ENCODE peak calls at places on chromosome 3, in seven cellular contexts. One of them, this sample, is unnamed.

GRCh38 chr3:175861916-175862315 is 1002.8 kb downstream of the NAALADL2 start:
- DNase-seq in KG1: no peak
- DNase-seq in GDM1: no peak
- DNase-seq in iris pigment epithelial cell: no peak
- DNase-seq in progenitor cell of endocrine pancreas: no peak
- DNase-seq in substantia nigra: no peak
- DNase-seq in epithelial cell of esophagus: no peak
- DNase-seq in this sample: no peak

GRCh38 chr3:182861345-182861744 is 68.0 kb downstream of the ATP11B start:
- DNase-seq in KG1: no peak
- DNase-seq in GDM1: no peak
- DNase-seq in iris pigment epithelial cell: peak; percentile 17
- DNase-seq in progenitor cell of endocrine pancreas: no peak
- DNase-seq in substantia nigra: no peak
- DNase-seq in epithelial cell of esophagus: peak; percentile 8
- DNase-seq in this sample: no peak

GRCh38 chr3:166473501-166473900 is 636.3 kb upstream of the BCHE start:
- DNase-seq in KG1: no peak
- DNase-seq in GDM1: no peak
- DNase-seq in iris pigment epithelial cell: no peak
- DNase-seq in progenitor cell of endocrine pancreas: no peak
- DNase-seq in substantia nigra: no peak
- DNase-seq in epithelial cell of esophagus: no peak
- DNase-seq in this sample: no peak

GRCh38 chr3:141262306-141262705 is 30.7 kb downstream of the PXYLP1 start:
- DNase-seq in KG1: no peak
- DNase-seq in GDM1: no peak
- DNase-seq in iris pigment epithelial cell: peak; percentile 84
- DNase-seq in progenitor cell of endocrine pancreas: no peak
- DNase-seq in substantia nigra: no peak
- DNase-seq in epithelial cell of esophagus: peak; percentile 15
- DNase-seq in this sample: no peak

GRCh38 chr3:183392166-183393034 is 36.0 kb downstream of the MCF2L2 start:
- DNase-seq in KG1: no peak
- DNase-seq in GDM1: no peak
- DNase-seq in iris pigment epithelial cell: peak; percentile 52
- DNase-seq in progenitor cell of endocrine pancreas: no peak
- DNase-seq in substantia nigra: no peak
- DNase-seq in epithelial cell of esophagus: peak; percentile 62
- DNase-seq in this sample: no peak

GRCh38 chr3:125079675-125080045 is 23.9 kb upstream of the HEG1 start:
- DNase-seq in KG1: no peak
- DNase-seq in GDM1: no peak
- DNase-seq in iris pigment epithelial cell: peak; percentile 64
- DNase-seq in progenitor cell of endocrine pancreas: no peak
- DNase-seq in substantia nigra: no peak
- DNase-seq in epithelial cell of esophagus: peak; percentile 45
- DNase-seq in this sample: no peak

GRCh38 chr3:38724392-38724736 is 74.9 kb upstream of the SCN5A start:
- DNase-seq in KG1: no peak
- DNase-seq in GDM1: no peak
- DNase-seq in iris pigment epithelial cell: no peak
- DNase-seq in progenitor cell of endocrine pancreas: no peak
- DNase-seq in substantia nigra: no peak
- DNase-seq in epithelial cell of esophagus: peak; percentile 25
- DNase-seq in this sample: no peak

GRCh38 chr3:127987309-127987995 is 64.8 kb upstream of the SEC61A1 start:
- DNase-seq in KG1: no peak
- DNase-seq in GDM1: no peak
- DNase-seq in iris pigment epithelial cell: no peak
- DNase-seq in progenitor cell of endocrine pancreas: no peak
- DNase-seq in substantia nigra: no peak
- DNase-seq in epithelial cell of esophagus: no peak
- DNase-seq in this sample: no peak

GRCh38 chr3:125403789-125404188 is 28.7 kb upstream of the ZNF148 start:
- DNase-seq in KG1: no peak
- DNase-seq in GDM1: no peak
- DNase-seq in iris pigment epithelial cell: peak; percentile 28
- DNase-seq in progenitor cell of endocrine pancreas: no peak
- DNase-seq in substantia nigra: no peak
- DNase-seq in epithelial cell of esophagus: no peak
- DNase-seq in this sample: no peak

GRCh38 chr3:47010050-47010712 is 30.7 kb downstream of the NBEAL2 start:
- DNase-seq in KG1: no peak
- DNase-seq in GDM1: no peak
- DNase-seq in iris pigment epithelial cell: no peak
- DNase-seq in progenitor cell of endocrine pancreas: no peak
- DNase-seq in substantia nigra: no peak
- DNase-seq in epithelial cell of esophagus: no peak
- DNase-seq in this sample: peak; percentile 71

GRCh38 chr3:44554626-44555592 is at the start of gene ZKSCAN7:
- DNase-seq in KG1: peak; percentile 41
- DNase-seq in GDM1: no peak
- DNase-seq in iris pigment epithelial cell: peak; percentile 41
- DNase-seq in progenitor cell of endocrine pancreas: peak; percentile 74
- DNase-seq in substantia nigra: peak; percentile 18
- DNase-seq in epithelial cell of esophagus: peak; percentile 29
- DNase-seq in this sample: peak; percentile 84

GRCh38 chr3:149701206-149701976 is 43.6 kb upstream of the WWTR1 start:
- DNase-seq in KG1: no peak
- DNase-seq in GDM1: no peak
- DNase-seq in iris pigment epithelial cell: no peak
- DNase-seq in progenitor cell of endocrine pancreas: no peak
- DNase-seq in substantia nigra: no peak
- DNase-seq in epithelial cell of esophagus: no peak
- DNase-seq in this sample: no peak

GRCh38 chr3:141083831-141084624 is 32.9 kb downstream of the SPSB4 start:
- DNase-seq in KG1: no peak
- DNase-seq in GDM1: no peak
- DNase-seq in iris pigment epithelial cell: no peak
- DNase-seq in progenitor cell of endocrine pancreas: no peak
- DNase-seq in substantia nigra: no peak
- DNase-seq in epithelial cell of esophagus: no peak
- DNase-seq in this sample: no peak

GRCh38 chr3:5019411-5020261 is 40.4 kb downstream of the BHLHE40 start:
- DNase-seq in KG1: no peak
- DNase-seq in GDM1: no peak
- DNase-seq in iris pigment epithelial cell: no peak
- DNase-seq in progenitor cell of endocrine pancreas: no peak
- DNase-seq in substantia nigra: no peak
- DNase-seq in epithelial cell of esophagus: peak; percentile 74
- DNase-seq in this sample: no peak

GRCh38 chr3:46353639-46354410 is at the start of gene CCR2:
- DNase-seq in KG1: no peak
- DNase-seq in GDM1: no peak
- DNase-seq in iris pigment epithelial cell: no peak
- DNase-seq in progenitor cell of endocrine pancreas: no peak
- DNase-seq in substantia nigra: no peak
- DNase-seq in epithelial cell of esophagus: no peak
- DNase-seq in this sample: no peak

GRCh38 chr3:64667138-64667537 is 20.7 kb downstream of the ADAMTS9 start:
- DNase-seq in KG1: no peak
- DNase-seq in GDM1: no peak
- DNase-seq in iris pigment epithelial cell: peak; percentile 20
- DNase-seq in progenitor cell of endocrine pancreas: no peak
- DNase-seq in substantia nigra: no peak
- DNase-seq in epithelial cell of esophagus: peak; percentile 17
- DNase-seq in this sample: no peak

GRCh38 chr3:112813723-112814171 is 32.9 kb downstream of the CD200R1L start:
- DNase-seq in KG1: peak; percentile 80
- DNase-seq in GDM1: peak; percentile 76
- DNase-seq in iris pigment epithelial cell: peak; percentile 59
- DNase-seq in progenitor cell of endocrine pancreas: no peak
- DNase-seq in substantia nigra: no peak
- DNase-seq in epithelial cell of esophagus: no peak
- DNase-seq in this sample: no peak

GRCh38 chr3:52234516-52235447 is 4.2 kb downstream of the TWF2 start:
- DNase-seq in KG1: no peak
- DNase-seq in GDM1: no peak
- DNase-seq in iris pigment epithelial cell: no peak
- DNase-seq in progenitor cell of endocrine pancreas: no peak
- DNase-seq in substantia nigra: no peak
- DNase-seq in epithelial cell of esophagus: no peak
- DNase-seq in this sample: no peak

GRCh38 chr3:150603888-150604319 is 783 bp downstream of the SELENOT start:
- DNase-seq in KG1: no peak
- DNase-seq in GDM1: no peak
- DNase-seq in iris pigment epithelial cell: no peak
- DNase-seq in progenitor cell of endocrine pancreas: no peak
- DNase-seq in substantia nigra: no peak
- DNase-seq in epithelial cell of esophagus: no peak
- DNase-seq in this sample: no peak

GRCh38 chr3:72582211-72582878 is 265.9 kb downstream of the SHQ1 start:
- DNase-seq in KG1: no peak
- DNase-seq in GDM1: no peak
- DNase-seq in iris pigment epithelial cell: no peak
- DNase-seq in progenitor cell of endocrine pancreas: no peak
- DNase-seq in substantia nigra: no peak
- DNase-seq in epithelial cell of esophagus: no peak
- DNase-seq in this sample: no peak

GRCh38 chr3:54743755-54744154 is 184.1 kb downstream of the LRTM1 start:
- DNase-seq in KG1: no peak
- DNase-seq in GDM1: no peak
- DNase-seq in iris pigment epithelial cell: no peak
- DNase-seq in progenitor cell of endocrine pancreas: no peak
- DNase-seq in substantia nigra: no peak
- DNase-seq in epithelial cell of esophagus: no peak
- DNase-seq in this sample: no peak

GRCh38 chr3:66998899-66999235 is 760 bp downstream of the KBTBD8 start:
- DNase-seq in KG1: no peak
- DNase-seq in GDM1: no peak
- DNase-seq in iris pigment epithelial cell: no peak
- DNase-seq in progenitor cell of endocrine pancreas: no peak
- DNase-seq in substantia nigra: no peak
- DNase-seq in epithelial cell of esophagus: no peak
- DNase-seq in this sample: no peak

GRCh38 chr3:32238816-32239637 is 547 bp downstream of the CMTM8 start:
- DNase-seq in KG1: no peak
- DNase-seq in GDM1: peak; percentile 35
- DNase-seq in iris pigment epithelial cell: peak; percentile 55
- DNase-seq in progenitor cell of endocrine pancreas: peak; percentile 25
- DNase-seq in substantia nigra: no peak
- DNase-seq in epithelial cell of esophagus: peak; percentile 45
- DNase-seq in this sample: peak; percentile 72

GRCh38 chr3:185823280-185824044 is 1.4 kb downstream of the IGF2BP2 start:
- DNase-seq in KG1: peak; percentile 45
- DNase-seq in GDM1: peak; percentile 8
- DNase-seq in iris pigment epithelial cell: peak; percentile 55
- DNase-seq in progenitor cell of endocrine pancreas: peak; percentile 44
- DNase-seq in substantia nigra: no peak
- DNase-seq in epithelial cell of esophagus: peak; percentile 58
- DNase-seq in this sample: peak; percentile 72

GRCh38 chr3:62708642-62709041 is 166.6 kb downstream of the CADPS start:
- DNase-seq in KG1: no peak
- DNase-seq in GDM1: no peak
- DNase-seq in iris pigment epithelial cell: no peak
- DNase-seq in progenitor cell of endocrine pancreas: no peak
- DNase-seq in substantia nigra: no peak
- DNase-seq in epithelial cell of esophagus: no peak
- DNase-seq in this sample: no peak

GRCh38 chr3:104460477-104461406 is 906.0 kb upstream of the ALCAM start:
- DNase-seq in KG1: no peak
- DNase-seq in GDM1: no peak
- DNase-seq in iris pigment epithelial cell: peak; percentile 62
- DNase-seq in progenitor cell of endocrine pancreas: no peak
- DNase-seq in substantia nigra: no peak
- DNase-seq in epithelial cell of esophagus: peak; percentile 51
- DNase-seq in this sample: no peak

GRCh38 chr3:63656791-63657190 is 4.3 kb downstream of the SNTN start:
- DNase-seq in KG1: no peak
- DNase-seq in GDM1: no peak
- DNase-seq in iris pigment epithelial cell: peak; percentile 75
- DNase-seq in progenitor cell of endocrine pancreas: no peak
- DNase-seq in substantia nigra: no peak
- DNase-seq in epithelial cell of esophagus: peak; percentile 57
- DNase-seq in this sample: no peak

GRCh38 chr3:133437391-133438093 is 37.7 kb downstream of the BFSP2 start:
- DNase-seq in KG1: no peak
- DNase-seq in GDM1: no peak
- DNase-seq in iris pigment epithelial cell: peak; percentile 14
- DNase-seq in progenitor cell of endocrine pancreas: no peak
- DNase-seq in substantia nigra: no peak
- DNase-seq in epithelial cell of esophagus: peak; percentile 7
- DNase-seq in this sample: no peak

GRCh38 chr3:89038864-89039263 is 68.6 kb upstream of the EPHA3 start:
- DNase-seq in KG1: no peak
- DNase-seq in GDM1: no peak
- DNase-seq in iris pigment epithelial cell: no peak
- DNase-seq in progenitor cell of endocrine pancreas: no peak
- DNase-seq in substantia nigra: no peak
- DNase-seq in epithelial cell of esophagus: no peak
- DNase-seq in this sample: no peak

GRCh38 chr3:152505926-152506325 is 237.2 kb downstream of the MBNL1 start:
- DNase-seq in KG1: no peak
- DNase-seq in GDM1: no peak
- DNase-seq in iris pigment epithelial cell: no peak
- DNase-seq in progenitor cell of endocrine pancreas: no peak
- DNase-seq in substantia nigra: no peak
- DNase-seq in epithelial cell of esophagus: no peak
- DNase-seq in this sample: no peak

GRCh38 chr3:3258281-3258680 is 78.8 kb upstream of the CRBN start:
- DNase-seq in KG1: no peak
- DNase-seq in GDM1: no peak
- DNase-seq in iris pigment epithelial cell: no peak
- DNase-seq in progenitor cell of endocrine pancreas: no peak
- DNase-seq in substantia nigra: no peak
- DNase-seq in epithelial cell of esophagus: no peak
- DNase-seq in this sample: no peak

GRCh38 chr3:176106380-176106779 is 1090.9 kb downstream of the TBL1XR1 start:
- DNase-seq in KG1: no peak
- DNase-seq in GDM1: no peak
- DNase-seq in iris pigment epithelial cell: no peak
- DNase-seq in progenitor cell of endocrine pancreas: no peak
- DNase-seq in substantia nigra: no peak
- DNase-seq in epithelial cell of esophagus: peak; percentile 1
- DNase-seq in this sample: no peak

GRCh38 chr3:129577925-129578742 is 28.3 kb downstream of the PLXND1 start:
- DNase-seq in KG1: peak; percentile 52
- DNase-seq in GDM1: peak; percentile 82
- DNase-seq in iris pigment epithelial cell: no peak
- DNase-seq in progenitor cell of endocrine pancreas: no peak
- DNase-seq in substantia nigra: no peak
- DNase-seq in epithelial cell of esophagus: no peak
- DNase-seq in this sample: no peak